ENCODE peak calls at places on chromosomes 5 and 9, in eight cellular contexts. I, E, Q, D, W, G, P and C are unnamed samples.

GRCh38 chr5:66967102-66967501 is 229.5 kb downstream of the CD180 start:
- DNase-seq in W (no peak), G (peak; percentile 52), E (no peak), P (no peak), I (peak; percentile 40), Q (no peak), D (no peak), C (no peak)

GRCh38 chr5:179258922-179259730 is 86.1 kb downstream of the ADAMTS2 start:
- DNase-seq in I (peak; percentile 73), G (no peak), D (peak; percentile 30), W (no peak), E (peak; percentile 20), P (no peak), Q (no peak), C (no peak)

GRCh38 chr9:20683351-20684034 is 566 bp upstream of the FOCAD start:
- DNase-seq in P (peak; percentile 52), Q (peak; percentile 1), G (peak; percentile 45), W (peak; percentile 18), I (peak; percentile 85), D (peak; percentile 52), E (no peak), C (peak; percentile 53)

GRCh38 chr5:176891331-176891958 is 7.7 kb downstream of the HK3 start:
- DNase-seq in E (no peak), D (no peak), I (no peak), W (no peak), P (no peak), Q (no peak), G (no peak), C (no peak)

GRCh38 chr9:77486463-77486862 is 161.7 kb downstream of the GNA14 start:
- DNase-seq in Q (no peak), D (no peak), I (no peak), W (no peak), E (no peak), P (no peak), G (no peak), C (no peak)

GRCh38 chr9:124522121-124523098 is 15.2 kb upstream of the NR5A1 start:
- DNase-seq in I (no peak), Q (no peak), W (peak; percentile 8), E (no peak), P (no peak), D (no peak), G (no peak), C (no peak)

GRCh38 chr9:128420651-128421473 is at the start of gene CERCAM:
- DNase-seq in P (peak; percentile 71), I (peak; percentile 42), W (no peak), Q (peak; percentile 80), G (no peak), E (peak; percentile 54), D (peak; percentile 65), C (no peak)

GRCh38 chr9:13139641-13140171 is 139.8 kb downstream of the MPDZ start:
- DNase-seq in E (no peak), G (peak; percentile 63), Q (no peak), W (no peak), D (no peak), I (peak; percentile 81), P (no peak), C (no peak)

DNA sequence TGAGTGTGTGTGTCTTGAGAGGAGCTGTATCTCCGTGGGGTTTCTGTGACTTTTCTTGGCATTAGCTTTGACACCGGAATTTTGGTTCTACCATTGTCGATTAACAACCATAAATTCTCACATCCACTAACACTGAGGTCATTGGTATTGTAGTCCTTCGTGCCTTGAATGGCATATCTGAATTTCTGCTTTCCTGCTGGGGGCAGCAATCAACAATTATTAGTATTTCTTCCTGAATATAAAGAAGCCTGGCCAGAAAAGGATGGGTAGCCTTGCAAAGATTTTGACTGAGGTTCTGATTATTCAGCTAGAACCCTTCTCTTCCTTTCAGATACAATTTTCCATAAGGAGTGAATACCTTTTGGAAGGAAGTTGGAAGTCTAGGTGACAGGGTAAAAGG is 33.5 kb upstream of the SHOC1 start:
- DNase-seq in Q (no peak), W (no peak), I (peak; percentile 31), D (no peak), P (no peak), E (no peak), G (no peak), C (no peak)
- TF ChIP-seq CTCF in Q (peak; percentile 12), W (no peak), I (no peak), D (no peak), P (peak; percentile 31), E (peak; percentile 41), G (peak; percentile 7), C (no peak)

GRCh38 chr9:38622961-38623360 is 2.6 kb upstream of the ANKRD18A start:
- DNase-seq in P (no peak), E (no peak), I (no peak), W (no peak), Q (no peak), G (no peak), D (no peak), C (no peak)

GRCh38 chr9:38621434-38622082 is 1.2 kb upstream of the ANKRD18A start:
- DNase-seq in D (no peak), I (no peak), E (peak; percentile 52), W (no peak), G (no peak), P (no peak), Q (peak; percentile 65), C (no peak)

GRCh38 chr9:38619556-38620447 is 594 bp downstream of the ANKRD18A start:
- DNase-seq in P (no peak), G (no peak), W (no peak), Q (peak; percentile 24), I (no peak), D (no peak), E (peak; percentile 43), C (no peak)

GRCh38 chr9:38622083-38622674 is 1.8 kb upstream of the ANKRD18A start:
- DNase-seq in P (no peak), I (no peak), D (no peak), W (no peak), Q (peak; percentile 23), G (no peak), E (no peak), C (no peak)

DNA sequence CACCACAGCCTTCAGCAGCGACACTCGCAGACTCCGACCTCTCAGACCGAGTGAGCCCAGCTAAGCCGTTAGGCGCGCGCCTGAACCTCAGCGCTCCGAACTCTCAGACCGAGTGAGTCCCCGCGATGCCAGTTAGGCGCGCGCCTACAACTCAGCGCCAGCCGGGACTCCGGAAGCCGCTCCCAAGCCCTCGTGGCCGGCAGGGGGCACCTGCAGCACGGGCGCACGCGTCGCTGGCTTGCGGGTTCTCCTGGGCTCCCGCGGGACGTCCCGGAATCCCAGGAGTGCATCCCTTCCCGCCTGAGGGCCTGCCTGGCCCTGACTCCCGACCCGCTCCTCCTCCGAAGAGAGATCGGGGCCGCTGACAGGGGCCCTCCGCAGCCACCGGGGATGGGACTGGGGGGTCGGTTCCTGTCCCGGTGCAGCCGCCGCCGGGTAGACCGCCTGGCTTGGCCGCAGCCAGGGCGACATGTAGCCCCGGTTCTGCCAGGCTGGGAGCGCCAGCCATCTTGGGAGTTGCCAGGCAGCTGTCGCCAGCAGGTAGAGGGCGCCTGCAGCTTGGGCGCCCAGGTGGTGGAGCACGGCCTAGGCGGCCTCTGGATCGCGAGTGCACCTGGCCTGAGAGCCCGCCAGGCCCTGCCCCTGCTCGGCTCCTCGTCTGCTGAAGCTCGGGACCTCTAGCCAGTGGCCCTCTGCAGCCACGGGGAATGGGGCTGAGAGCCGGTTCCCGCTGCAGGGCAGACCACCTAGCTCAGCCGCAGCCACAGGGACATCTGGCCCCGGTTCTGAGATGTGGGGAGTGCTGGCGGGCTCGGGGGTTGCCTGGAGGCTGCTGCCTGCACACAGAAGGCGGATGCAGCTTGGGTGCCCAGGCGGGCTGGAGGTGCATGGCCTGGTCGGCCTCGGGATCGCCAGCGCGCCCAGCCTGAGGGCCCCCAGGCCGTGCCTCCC is at the start of gene ANKRD18A:
- DNase-seq in G (no peak), P (peak; percentile 26), D (peak; percentile 29), I (peak; percentile 52), E (peak; percentile 71), W (peak; percentile 83), Q (peak; percentile 92), C (no peak)
- TF ChIP-seq CTCF in G (peak; percentile 61), P (peak; percentile 54), D (no peak), I (peak; percentile 63), E (peak; percentile 45), W (peak; percentile 60), Q (peak; percentile 64), C (no peak)

DNA sequence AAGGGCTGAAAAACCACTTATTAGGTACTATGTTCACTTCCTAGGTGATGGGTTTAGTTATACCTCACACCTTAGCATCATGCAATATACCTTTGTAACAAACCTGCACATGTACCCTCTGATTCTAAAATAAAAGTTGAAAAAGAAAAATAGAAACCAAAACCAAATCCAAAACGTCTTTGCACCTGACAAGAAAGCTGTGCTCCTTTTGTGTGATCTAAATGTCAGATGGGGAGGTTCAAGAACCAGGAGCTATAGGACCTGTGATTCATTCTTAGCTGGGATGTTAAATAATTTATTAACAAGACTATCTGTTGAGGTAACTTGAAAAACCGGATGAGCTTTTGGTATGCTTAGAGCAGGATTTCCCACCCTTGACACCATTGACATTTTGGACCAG is 16.9 kb upstream of the TNFSF15 start:
- DNase-seq in I (no peak), Q (no peak), D (no peak), G (no peak), W (no peak), P (no peak), E (no peak), C (no peak)
- TF ChIP-seq CTCF in I (no peak), Q (no peak), D (no peak), G (no peak), W (no peak), P (no peak), E (no peak), C (no peak)

GRCh38 chr5:78360674-78361225 is 333 bp downstream of the SCAMP1 start:
- DNase-seq in G (no peak), D (peak; percentile 38), W (no peak), E (peak; percentile 73), P (peak; percentile 47), Q (peak; percentile 31), I (peak; percentile 3), C (peak; percentile 22)
- TF ChIP-seq CTCF in G (no peak), D (no peak), W (no peak), E (no peak), P (no peak), Q (no peak), I (no peak), C (no peak)

GRCh38 chr5:55701462-55702103 is 10.5 kb downstream of the SLC38A9 start:
- DNase-seq in G (no peak), P (no peak), Q (no peak), W (no peak), E (no peak), I (no peak), D (no peak), C (no peak)
- TF ChIP-seq CTCF in G (no peak), P (no peak), Q (no peak), W (no peak), E (no peak), I (no peak), D (no peak), C (no peak)

GRCh38 chr5:74865799-74866652 is at the start of gene FAM169A:
- DNase-seq in G (no peak), I (peak; percentile 15), P (peak; percentile 9), D (peak; percentile 35), E (peak; percentile 56), Q (peak; percentile 80), W (no peak), C (no peak)
- TF ChIP-seq CTCF in G (no peak), I (no peak), P (no peak), D (no peak), E (no peak), Q (no peak), W (no peak), C (no peak)

GRCh38 chr5:154868702-154869101 is 10.3 kb downstream of the CNOT8 start:
- DNase-seq in P (no peak), D (no peak), Q (peak; percentile 26), I (peak; percentile 41), E (no peak), W (no peak), G (no peak), C (no peak)
- TF ChIP-seq CTCF in P (peak; percentile 25), D (no peak), Q (peak; percentile 7), I (peak; percentile 40), E (peak; percentile 22), W (peak; percentile 29), G (no peak), C (no peak)